ENCODE peak calls at places on chromosomes 2 and 18, in four cellular contexts. One of them, this sample, is unnamed.

GRCh38 chr18:5266721-5267120 is 28.8 kb downstream of the ZBTB14 start:
- DNase-seq in tibial artery: no peak
- DNase-seq in endodermal cell: no peak
- DNase-seq in aorta: no peak
- DNase-seq in this sample: no peak

GRCh38 chr2:71129891-71130324 is at the start of gene MCEE:
- DNase-seq in tibial artery: peak; percentile 94
- DNase-seq in endodermal cell: peak; percentile 96
- DNase-seq in aorta: peak; percentile 96
- DNase-seq in this sample: peak; percentile 94

GRCh38 chr2:167430447-167430846 is 542.2 kb downstream of the XIRP2 start:
- DNase-seq in tibial artery: no peak
- DNase-seq in endodermal cell: no peak
- DNase-seq in aorta: no peak
- DNase-seq in this sample: no peak

GRCh38 chr2:10963155-10963554 is 51.4 kb downstream of the KCNF1 start:
- DNase-seq in tibial artery: no peak
- DNase-seq in endodermal cell: no peak
- DNase-seq in aorta: peak; percentile 56
- DNase-seq in this sample: no peak

GRCh38 chr2:107412209-107412904 is 414.3 kb upstream of the RGPD4 start:
- DNase-seq in tibial artery: no peak
- DNase-seq in endodermal cell: no peak
- DNase-seq in aorta: no peak
- DNase-seq in this sample: no peak

GRCh38 chr18:51279367-51279984 is 82.0 kb upstream of the MEX3C start:
- DNase-seq in tibial artery: no peak
- DNase-seq in endodermal cell: no peak
- DNase-seq in aorta: no peak
- DNase-seq in this sample: no peak

GRCh38 chr2:189836644-189837043 is 52.4 kb downstream of the PMS1 start:
- DNase-seq in tibial artery: no peak
- DNase-seq in endodermal cell: no peak
- DNase-seq in aorta: no peak
- DNase-seq in this sample: no peak

GRCh38 chr2:26298638-26299393 is 47.1 kb upstream of the SELENOI start:
- DNase-seq in tibial artery: peak; percentile 77
- DNase-seq in endodermal cell: peak; percentile 75
- DNase-seq in aorta: no peak
- DNase-seq in this sample: peak; percentile 67

GRCh38 chr18:62848946-62849345 is 133.6 kb downstream of the PHLPP1 start:
- DNase-seq in tibial artery: no peak
- DNase-seq in endodermal cell: no peak
- DNase-seq in aorta: no peak
- DNase-seq in this sample: no peak

GRCh38 chr2:160061533-160062282 is 707 bp downstream of the PLA2R1 start:
- DNase-seq in tibial artery: no peak
- DNase-seq in endodermal cell: no peak
- DNase-seq in aorta: peak; percentile 80
- DNase-seq in this sample: no peak

GRCh38 chr2:217004636-217005035 is 144.8 kb upstream of the TNP1 start:
- DNase-seq in tibial artery: no peak
- DNase-seq in endodermal cell: no peak
- DNase-seq in aorta: no peak
- DNase-seq in this sample: no peak

GRCh38 chr2:156956161-156956560 is 301.3 kb upstream of the GALNT5 start:
- DNase-seq in tibial artery: no peak
- DNase-seq in endodermal cell: no peak
- DNase-seq in aorta: no peak
- DNase-seq in this sample: no peak

GRCh38 chr2:20350105-20350712 is 435 bp downstream of the PUM2 start:
- DNase-seq in tibial artery: no peak
- DNase-seq in endodermal cell: peak; percentile 87
- DNase-seq in aorta: no peak
- DNase-seq in this sample: peak; percentile 74

GRCh38 chr2:127386246-127386645 is 1.5 kb downstream of the MAP3K2 start:
- DNase-seq in tibial artery: no peak
- DNase-seq in endodermal cell: no peak
- DNase-seq in aorta: no peak
- DNase-seq in this sample: no peak

GRCh38 chr2:231364961-231365810 is 30.3 kb upstream of the B3GNT7 start:
- DNase-seq in tibial artery: peak; percentile 56
- DNase-seq in endodermal cell: no peak
- DNase-seq in aorta: peak; percentile 44
- DNase-seq in this sample: no peak

GRCh38 chr18:58484989-58485962 is 143.6 kb downstream of the ALPK2 start:
- DNase-seq in tibial artery: no peak
- DNase-seq in endodermal cell: peak; percentile 75
- DNase-seq in aorta: no peak
- DNase-seq in this sample: no peak

GRCh38 chr2:143607446-143608110 is 478.4 kb downstream of the ARHGAP15 start:
- DNase-seq in tibial artery: no peak
- DNase-seq in endodermal cell: no peak
- DNase-seq in aorta: no peak
- DNase-seq in this sample: no peak

GRCh38 chr2:239189711-239190131 is 211.1 kb downstream of the HDAC4 start:
- DNase-seq in tibial artery: peak; percentile 60
- DNase-seq in endodermal cell: peak; percentile 32
- DNase-seq in aorta: peak; percentile 49
- DNase-seq in this sample: no peak

GRCh38 chr2:104658840-104659591 is 194.9 kb upstream of the POU3F3 start:
- DNase-seq in tibial artery: no peak
- DNase-seq in endodermal cell: peak; percentile 79
- DNase-seq in aorta: no peak
- DNase-seq in this sample: peak; percentile 48

GRCh38 chr18:2978208-2978607 is 34.7 kb downstream of the LPIN2 start:
- DNase-seq in tibial artery: no peak
- DNase-seq in endodermal cell: no peak
- DNase-seq in aorta: no peak
- DNase-seq in this sample: no peak

GRCh38 chr2:43743706-43744105 is 30.1 kb upstream of the DYNC2LI1 start:
- DNase-seq in tibial artery: no peak
- DNase-seq in endodermal cell: no peak
- DNase-seq in aorta: no peak
- DNase-seq in this sample: no peak
- H3K27ac ChIP-seq in tibial artery: no peak overlapping the region
- H3K27ac ChIP-seq in endodermal cell: no peak overlapping the region
- H3K27ac ChIP-seq in aorta: no peak overlapping the region
- H3K27ac ChIP-seq in this sample: no peak overlapping the region

DNA sequence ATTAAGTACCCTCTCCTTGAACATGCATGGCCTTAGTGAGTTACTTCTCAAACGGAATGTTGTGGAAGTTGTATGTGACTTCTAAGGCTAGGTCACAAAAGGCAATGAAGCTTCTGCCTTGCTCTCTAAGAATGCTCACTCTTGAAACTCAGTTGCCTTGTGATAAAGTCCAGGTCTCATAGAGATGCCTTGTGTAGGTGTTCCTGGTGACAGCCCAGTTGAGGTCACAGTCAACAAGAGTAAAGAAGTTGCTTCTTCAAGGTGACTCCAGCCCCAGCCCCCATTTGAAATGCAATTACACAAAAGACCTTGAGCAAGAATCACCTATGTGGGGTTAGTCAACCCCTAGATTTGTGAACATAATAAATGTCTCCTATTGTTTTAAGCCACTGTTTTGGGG is 35.6 kb downstream of the PTPN2 start:
- DNase-seq in tibial artery: no peak
- DNase-seq in endodermal cell: no peak
- DNase-seq in aorta: no peak
- DNase-seq in this sample: no peak
- H3K4me1 ChIP-seq in tibial artery: no peaks in the 10 kb centered on the region
- H3K4me1 ChIP-seq in endodermal cell: peaks cover 2% of the 10 kb centered on the region
- H3K4me1 ChIP-seq in aorta: no peaks in the 10 kb centered on the region
- H3K4me1 ChIP-seq in this sample: no peaks in the 10 kb centered on the region

GRCh38 chr2:237696471-237696870 is 69.1 kb downstream of the LRRFIP1 start:
- DNase-seq in tibial artery: no peak
- DNase-seq in endodermal cell: no peak
- DNase-seq in aorta: no peak
- DNase-seq in this sample: no peak
- H3K4me3 ChIP-seq in tibial artery: peak overlapping the region; percentile 22
- H3K4me3 ChIP-seq in endodermal cell: no peak overlapping the region
- H3K4me3 ChIP-seq in aorta: no peak overlapping the region
- H3K4me3 ChIP-seq in this sample: peak overlapping the region; percentile 88

GRCh38 chr2:122144884-122145283 is 389.4 kb downstream of the TSN start:
- DNase-seq in tibial artery: no peak
- DNase-seq in endodermal cell: no peak
- DNase-seq in aorta: no peak
- DNase-seq in this sample: no peak

GRCh38 chr2:122145805-122146204 is 390.4 kb downstream of the TSN start:
- DNase-seq in tibial artery: no peak
- DNase-seq in endodermal cell: no peak
- DNase-seq in aorta: no peak
- DNase-seq in this sample: no peak

GRCh38 chr2:122150546-122150945 is 395.1 kb downstream of the TSN start:
- DNase-seq in tibial artery: no peak
- DNase-seq in endodermal cell: no peak
- DNase-seq in aorta: no peak
- DNase-seq in this sample: no peak

GRCh38 chr2:122152571-122152970 is 397.1 kb downstream of the TSN start:
- DNase-seq in tibial artery: no peak
- DNase-seq in endodermal cell: no peak
- DNase-seq in aorta: no peak
- DNase-seq in this sample: no peak

DNA sequence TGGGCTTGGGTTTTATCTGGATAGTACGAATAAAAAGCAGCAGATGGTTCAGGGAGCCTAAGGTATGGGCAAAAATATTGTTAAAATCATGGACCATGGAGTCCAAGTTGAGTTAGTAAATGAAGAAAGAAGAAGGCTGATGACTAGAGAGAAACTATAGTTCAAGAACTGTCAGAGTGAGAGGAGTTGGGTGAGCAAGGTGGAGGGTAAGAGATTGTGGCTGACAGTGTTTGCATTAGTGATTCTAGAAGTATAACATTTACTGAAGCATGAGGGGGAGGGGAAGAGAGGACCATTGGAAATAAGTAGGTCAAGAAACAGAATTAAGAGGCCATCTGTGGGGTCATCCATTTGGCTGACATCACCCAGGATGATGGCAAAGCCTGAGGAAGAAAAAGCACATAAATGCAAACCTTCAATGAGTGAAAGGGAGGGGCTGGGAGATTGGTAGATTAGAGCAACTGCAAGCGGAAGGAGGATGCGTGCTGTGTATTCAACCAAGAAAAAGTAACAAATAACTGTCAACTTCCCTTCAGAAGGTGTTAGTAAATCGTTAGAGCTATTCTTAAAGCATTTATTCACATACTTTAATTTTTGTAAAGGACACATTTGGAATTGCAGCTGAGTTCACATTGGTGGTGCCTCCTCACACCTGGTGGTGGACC is 392.8 kb downstream of the TSN start:
- DNase-seq in tibial artery: no peak
- DNase-seq in endodermal cell: no peak
- DNase-seq in aorta: no peak
- DNase-seq in this sample: no peak
- H3K27ac ChIP-seq in tibial artery: no peak overlapping the region
- H3K27ac ChIP-seq in endodermal cell: no peak overlapping the region
- H3K27ac ChIP-seq in aorta: no peak overlapping the region
- H3K27ac ChIP-seq in this sample: no peak overlapping the region

DNA sequence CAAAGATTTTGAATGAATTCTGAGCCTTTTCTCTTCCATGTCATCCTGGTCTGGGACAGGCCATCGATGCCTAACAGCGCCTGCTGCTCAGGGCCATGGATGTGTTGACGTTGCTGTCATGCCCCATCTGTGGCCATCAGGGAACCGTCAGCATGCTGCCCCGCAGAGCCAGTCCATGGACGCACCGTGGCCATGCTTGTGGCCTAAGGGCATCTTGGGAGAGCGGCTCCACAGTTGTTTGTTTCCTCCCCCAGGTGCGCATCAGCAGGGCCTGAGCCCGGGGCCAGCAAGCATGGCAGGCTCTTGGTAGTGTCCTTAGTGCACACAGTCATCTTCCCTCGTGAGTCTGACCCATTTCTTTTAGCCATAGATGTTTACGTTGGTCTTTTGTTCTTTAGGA is 142.7 kb downstream of the VAPA start:
- DNase-seq in tibial artery: peak; percentile 57
- DNase-seq in endodermal cell: no peak
- DNase-seq in aorta: no peak
- DNase-seq in this sample: no peak
- H3K4me1 ChIP-seq in tibial artery: peaks cover 28% of the 10 kb centered on the region
- H3K4me1 ChIP-seq in endodermal cell: peaks cover 7% of the 10 kb centered on the region
- H3K4me1 ChIP-seq in aorta: no peaks in the 10 kb centered on the region
- H3K4me1 ChIP-seq in this sample: no peaks in the 10 kb centered on the region

GRCh38 chr18:22179174-22179573 is 9.8 kb downstream of the GATA6 start:
- DNase-seq in tibial artery: no peak
- DNase-seq in endodermal cell: peak; percentile 2
- DNase-seq in aorta: no peak
- DNase-seq in this sample: no peak
- H3K4me3 ChIP-seq in tibial artery: no peak overlapping the region
- H3K4me3 ChIP-seq in endodermal cell: peak overlapping the region; percentile 99
- H3K4me3 ChIP-seq in aorta: peak overlapping the region; percentile 31
- H3K4me3 ChIP-seq in this sample: no peak overlapping the region

DNA sequence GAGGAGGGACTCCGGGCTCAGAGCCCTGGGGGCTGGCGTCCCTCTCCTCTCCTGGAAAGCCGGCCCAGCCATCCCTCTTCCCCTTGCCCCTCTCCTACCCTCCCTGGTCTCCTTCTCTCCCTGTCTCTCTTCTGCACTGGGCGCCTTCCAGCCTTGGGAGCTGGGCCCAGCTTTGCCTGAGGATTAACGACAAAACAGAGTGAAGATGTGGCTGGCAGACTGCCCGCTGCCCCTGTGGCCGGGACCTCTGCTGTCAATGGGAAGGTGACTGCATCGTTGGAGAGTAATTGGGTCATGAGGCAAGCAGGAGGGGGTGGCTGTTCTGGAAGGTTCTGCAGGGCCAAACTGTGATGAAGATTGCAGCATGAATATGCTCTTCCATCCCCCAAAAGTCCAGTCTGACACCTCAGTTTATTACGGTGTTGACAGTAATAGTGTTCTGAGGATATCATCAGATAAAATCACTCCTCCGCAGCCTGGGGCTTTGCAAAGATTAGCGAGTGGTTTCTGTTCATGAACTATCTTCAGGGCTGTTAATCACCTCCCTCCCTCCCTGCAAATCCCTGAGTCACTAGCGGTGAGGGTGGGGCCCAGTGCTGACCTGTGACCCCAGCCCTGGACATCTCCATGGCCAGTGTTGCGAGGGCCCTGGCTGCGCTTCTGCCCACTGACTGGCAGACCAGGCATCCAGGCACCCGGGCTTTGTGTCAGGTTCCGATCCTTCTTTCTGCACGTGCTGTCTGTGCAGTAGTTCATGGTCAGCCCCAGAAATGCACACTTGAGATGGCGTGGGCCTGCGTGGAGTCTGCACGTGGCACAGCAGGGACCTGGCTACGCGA is 23.0 kb downstream of the RTP5 start:
- DNase-seq in tibial artery: peak; percentile 60
- DNase-seq in endodermal cell: no peak
- DNase-seq in aorta: peak; percentile 64
- DNase-seq in this sample: peak; percentile 40
- H3K27ac ChIP-seq in tibial artery: no peak overlapping the region
- H3K27ac ChIP-seq in endodermal cell: no peak overlapping the region
- H3K27ac ChIP-seq in aorta: no peak overlapping the region
- H3K27ac ChIP-seq in this sample: no peak overlapping the region

GRCh38 chr18:75265255-75265654 is 54.7 kb downstream of the TSHZ1 start:
- DNase-seq in tibial artery: no peak
- DNase-seq in endodermal cell: no peak
- DNase-seq in aorta: no peak
- DNase-seq in this sample: no peak
- H3K4me1 ChIP-seq in tibial artery: no peaks in the 10 kb centered on the region
- H3K4me1 ChIP-seq in endodermal cell: no peaks in the 10 kb centered on the region
- H3K4me1 ChIP-seq in aorta: no peaks in the 10 kb centered on the region
- H3K4me1 ChIP-seq in this sample: peaks cover 42% of the 10 kb centered on the region

This sample was measured in psoas muscle.